ENCODE peak calls at places on chromosomes 5 and 9, in eight cellular contexts. E is vagina, K is fibroblast of lung, C is sigmoid colon, R is upper lobe of right lung, F is esophagus muscularis mucosa, O is dorsolateral prefrontal cortex, V is psoas muscle. S is an unnamed sample.

GRCh38 chr5:1127991-1128785 is 16.3 kb upstream of the SLC12A7 start:
- DNase-seq in V (no peak), R (no peak), C (no peak), O (peak), F (no peak), E (no peak), K (no peak), S (no peak)

GRCh38 chr5:138455191-138455930 is 9.9 kb upstream of the EGR1 start:
- DNase-seq in F (no peak), O (peak), R (peak), E (no peak), K (no peak), V (no peak), C (peak), S (no peak)

GRCh38 chr5:135944564-135944963 is 10.2 kb downstream of the LECT2 start:
- DNase-seq in K (no peak), C (no peak), O (no peak), F (no peak), E (no peak), V (no peak), R (no peak), S (no peak)

GRCh38 chr5:169848271-169848670 is 132.0 kb downstream of the INSYN2B start:
- DNase-seq in E (no peak), V (no peak), F (no peak), K (no peak), R (no peak), O (no peak), C (no peak), S (no peak)

GRCh38 chr5:170488576-170488975 is 15.2 kb upstream of the KCNIP1 start:
- DNase-seq in O (no peak), E (no peak), K (peak), F (no peak), R (no peak), C (no peak), V (no peak), S (no peak)

GRCh38 chr5:160312960-160313734 is 783 bp upstream of the CCNJL start:
- DNase-seq in F (no peak), O (no peak), C (no peak), K (no peak), V (no peak), R (no peak), E (no peak), S (no peak)

GRCh38 chr9:133876144-133876543 is 116.0 kb downstream of the VAV2 start:
- DNase-seq in E (no peak), R (no peak), O (no peak), V (no peak), F (no peak), K (no peak), C (no peak), S (no peak)

GRCh38 chr9:91345978-91346377 is 15.7 kb downstream of the AUH start:
- DNase-seq in K (no peak), R (no peak), C (no peak), V (no peak), F (no peak), O (no peak), E (no peak), S (no peak)

GRCh38 chr5:181191526-181192336 is 13.3 kb downstream of the TRIM7 start:
- DNase-seq in R (peak), K (peak), F (peak), O (peak), E (no peak), C (peak), V (peak), S (no peak)

GRCh38 chr9:7103382-7104170 is 345.8 kb downstream of the KDM4C start:
- DNase-seq in F (no peak), C (no peak), O (no peak), E (no peak), R (no peak), V (peak), K (peak), S (no peak)

GRCh38 chr5:176816043-176816745 is 5.8 kb downstream of the UNC5A start:
- DNase-seq in O (no peak), E (no peak), V (no peak), C (no peak), R (no peak), F (no peak), K (no peak), S (no peak)

GRCh38 chr9:2403701-2404100 is 217.9 kb upstream of the VLDLR start:
- DNase-seq in K (peak), O (no peak), C (no peak), R (no peak), V (no peak), E (no peak), F (no peak), S (no peak)

GRCh38 chr9:110316255-110316921 is 21.3 kb downstream of the TXNDC8 start:
- DNase-seq in F (no peak), V (no peak), C (no peak), K (peak), E (no peak), R (no peak), O (no peak), S (no peak)

GRCh38 chr5:61357745-61358144 is 25.7 kb downstream of the ZSWIM6 start:
- DNase-seq in V (no peak), C (no peak), E (no peak), F (no peak), K (no peak), O (no peak), R (no peak), S (no peak)
- TF ChIP-seq CTCF in V (peak), C (no peak), E (no peak), F (no peak), K (peak), O (no peak), R (peak), S (no peak)

GRCh38 chr5:143495823-143496275 is 92.4 kb upstream of the NR3C1 start:
- DNase-seq in O (no peak), F (no peak), E (no peak), K (peak), V (no peak), C (no peak), R (no peak), S (no peak)

GRCh38 chr5:143495124-143495523 is 91.6 kb upstream of the NR3C1 start:
- DNase-seq in O (no peak), V (no peak), C (no peak), F (no peak), E (no peak), R (no peak), K (peak), S (no peak)

GRCh38 chr5:143498821-143499220 is 95.3 kb upstream of the NR3C1 start:
- DNase-seq in C (no peak), F (no peak), V (no peak), R (no peak), K (no peak), O (no peak), E (no peak), S (no peak)

GRCh38 chr5:143497749-143498148 is 94.3 kb upstream of the NR3C1 start:
- DNase-seq in F (no peak), K (no peak), E (no peak), C (no peak), R (no peak), V (no peak), O (no peak), S (no peak)

DNA sequence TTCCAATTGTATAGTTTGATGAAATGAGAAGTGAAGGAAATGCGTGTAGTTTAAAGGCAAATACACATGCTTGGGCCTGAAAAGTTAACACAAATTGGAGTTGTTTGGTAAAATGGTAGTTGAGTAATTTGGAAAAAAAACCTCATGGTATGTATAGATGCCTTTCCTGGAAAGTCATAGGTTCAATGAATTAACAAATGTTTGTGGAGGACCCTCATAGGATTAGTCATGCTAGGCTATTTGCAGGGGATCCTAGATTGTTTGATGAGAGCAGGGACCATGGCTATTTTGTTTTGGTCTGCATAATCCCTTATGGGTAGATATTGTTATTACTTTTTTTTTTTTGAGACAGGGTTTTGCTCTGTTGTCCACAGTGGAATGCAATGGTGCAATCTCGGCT is 93.4 kb upstream of the NR3C1 start:
- DNase-seq in K (no peak), V (no peak), R (no peak), E (no peak), F (no peak), C (no peak), O (no peak), S (no peak)
- H3K27ac ChIP-seq in K (no peak), V (no peak), R (no peak), E (no peak), F (no peak), C (no peak), O (no peak), S (peak)

GRCh38 chr5:83726912-83727311 is 6.3 kb upstream of the HAPLN1 start:
- DNase-seq in E (no peak), F (no peak), V (no peak), R (no peak), K (no peak), O (no peak), C (no peak), S (no peak)

GRCh38 chr5:83721878-83722779 is 1.5 kb upstream of the HAPLN1 start:
- DNase-seq in K (peak), R (peak), E (no peak), V (peak), C (peak), F (no peak), O (peak), S (no peak)

GRCh38 chr5:83720805-83721431 is at the start of gene HAPLN1:
- DNase-seq in O (no peak), C (no peak), F (no peak), V (no peak), E (no peak), R (no peak), K (no peak), S (no peak)

GRCh38 chr5:83724001-83724400 is 3.3 kb upstream of the HAPLN1 start:
- DNase-seq in C (no peak), E (no peak), O (no peak), R (no peak), V (no peak), F (no peak), K (no peak), S (no peak)

GRCh38 chr5:83724915-83725314 is 4.3 kb upstream of the HAPLN1 start:
- DNase-seq in C (no peak), F (no peak), K (no peak), V (no peak), R (no peak), O (no peak), E (no peak), S (no peak)
- TF ChIP-seq CTCF in C (no peak), F (no peak), K (no peak), V (no peak), R (no peak), O (no peak), E (no peak), S (no peak)

DNA sequence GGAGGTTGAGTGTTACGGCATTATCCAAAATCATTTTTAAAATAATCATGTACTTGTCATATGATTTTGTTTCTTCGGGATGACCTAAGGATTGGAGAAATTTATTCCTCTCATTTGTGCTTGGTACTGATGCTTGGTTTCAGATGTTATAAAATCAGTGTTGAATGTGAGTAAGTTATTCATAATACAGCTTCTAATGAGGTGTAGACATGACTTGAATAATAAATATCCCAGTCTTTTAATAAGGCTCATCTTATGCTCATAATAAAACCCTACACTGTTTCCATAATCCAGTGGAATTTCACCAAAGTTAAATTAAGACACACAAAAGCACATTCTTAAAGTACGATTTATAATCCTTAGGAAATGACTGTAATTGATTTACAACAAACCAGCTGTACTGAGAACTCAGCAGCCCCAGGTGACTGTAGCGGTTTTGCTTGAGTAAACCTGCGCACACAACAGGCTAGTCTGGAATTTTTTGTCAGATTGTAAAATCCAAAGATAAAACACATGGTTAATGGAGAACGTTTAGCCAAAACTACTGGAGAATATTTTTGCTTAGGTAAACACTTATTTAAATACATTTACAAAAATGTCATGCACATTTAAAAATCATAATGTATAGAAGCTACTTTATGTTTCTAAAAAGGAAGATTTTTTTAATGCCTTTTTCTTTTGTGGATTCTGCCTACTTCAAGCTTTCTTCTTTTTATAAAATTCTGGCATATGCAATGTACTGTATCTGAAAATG is 609.8 kb upstream of the GRAMD2B start:
- DNase-seq in F (no peak), K (no peak), V (no peak), O (no peak), C (no peak), R (no peak), E (no peak), S (no peak)
- H3K27ac ChIP-seq in F (no peak), K (no peak), V (no peak), O (no peak), C (no peak), R (no peak), E (no peak), S (no peak)

DNA sequence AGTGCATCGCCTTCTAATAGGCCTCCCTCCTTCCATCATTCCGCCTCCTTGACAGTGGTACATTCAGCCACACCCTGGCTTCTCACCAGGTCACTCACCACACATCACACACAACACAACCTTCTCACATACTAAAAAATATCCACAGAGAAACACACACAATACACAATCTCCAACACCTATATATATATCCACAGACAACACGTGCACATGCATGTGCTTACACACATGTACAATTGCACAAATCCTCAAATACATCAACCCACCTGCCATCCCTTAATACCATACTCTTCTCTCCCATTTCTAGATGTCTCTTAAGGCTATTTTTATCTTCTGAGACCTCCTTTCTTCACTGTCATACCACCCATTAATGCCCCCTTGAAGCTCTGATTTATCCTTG is 57.6 kb downstream of the PPP2R2B start:
- DNase-seq in O (no peak), R (no peak), K (no peak), V (no peak), C (no peak), E (no peak), F (no peak), S (no peak)
- TF ChIP-seq CTCF in O (no peak), R (no peak), K (no peak), V (no peak), C (no peak), E (no peak), F (no peak), S (no peak)

GRCh38 chr9:128094166-128094949 is 26.3 kb downstream of the SLC25A25 start:
- DNase-seq in K (peak), E (no peak), R (peak), O (peak), C (peak), F (peak), V (peak), S (peak)
- H3K27ac ChIP-seq in K (peak), E (peak), R (peak), O (peak), C (peak), F (peak), V (peak), S (peak)

DNA sequence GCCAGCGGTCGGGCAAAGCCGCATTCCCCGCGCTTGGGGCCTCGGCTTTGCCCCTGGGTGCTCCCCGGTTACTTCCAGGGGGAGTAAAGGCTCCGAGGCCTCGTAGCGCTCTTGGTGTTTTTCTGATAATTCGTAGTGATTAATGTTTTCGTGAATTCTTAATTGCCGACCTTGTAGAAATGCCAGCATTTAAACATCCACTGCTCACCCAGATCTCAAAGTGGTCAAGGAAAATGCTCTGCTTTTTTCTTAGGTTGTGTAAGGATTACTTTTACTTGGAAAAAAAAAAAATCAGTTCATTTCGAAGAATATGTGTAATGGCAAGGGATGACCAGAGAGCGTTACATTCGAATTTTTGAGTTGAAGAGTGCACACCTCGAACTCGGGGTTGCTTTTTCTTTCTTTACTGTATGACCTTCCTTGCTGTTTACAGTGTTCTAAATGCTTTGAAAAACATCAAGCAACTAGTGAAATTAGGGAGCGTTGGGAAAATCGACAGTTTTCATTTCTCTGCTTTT is 731 bp upstream of the TUT7 start:
- DNase-seq in E (no peak), R (no peak), K (peak), C (no peak), F (no peak), V (no peak), O (no peak), S (no peak)
- TF ChIP-seq CTCF in E (peak), R (no peak), K (peak), C (peak), F (no peak), V (no peak), O (no peak), S (peak)